ENCODE peak calls at places on chromosome 20, in eight cellular contexts. O, S, H, A, M, E, G and B are unnamed samples.

GRCh38 chr20:14861028-14861699 is 523.8 kb upstream of the FLRT3 start:
- DNase-seq in O (no peak), S (no peak), H (peak; percentile 11), A (no peak), M (no peak), E (no peak), G (no peak), B (no peak)

GRCh38 chr20:10651227-10651990 is 22.4 kb downstream of the JAG1 start:
- DNase-seq in O (no peak), S (peak; percentile 73), H (no peak), A (no peak), M (no peak), E (peak; percentile 59), G (no peak), B (no peak)

GRCh38 chr20:35619196-35620095 is 3.8 kb downstream of the SPAG4 start:
- DNase-seq in O (peak; percentile 80), S (peak; percentile 59), H (peak; percentile 96), A (no peak), M (peak; percentile 91), E (peak; percentile 78), G (peak; percentile 84), B (peak; percentile 42)

GRCh38 chr20:44702776-44703175 is 12.4 kb upstream of the CCN5 start:
- DNase-seq in O (peak; percentile 94), S (peak; percentile 90), H (no peak), A (peak; percentile 76), M (peak; percentile 48), E (peak; percentile 91), G (peak; percentile 69), B (peak; percentile 76)

GRCh38 chr20:51412333-51412761 is 130.2 kb downstream of the NFATC2 start:
- DNase-seq in O (no peak), S (peak; percentile 35), H (no peak), A (peak; percentile 13), M (no peak), E (peak; percentile 52), G (no peak), B (no peak)

GRCh38 chr20:41047975-41048305 is 19.3 kb downstream of the TOP1 start:
- DNase-seq in O (no peak), S (no peak), H (no peak), A (no peak), M (peak; percentile 51), E (no peak), G (no peak), B (no peak)

GRCh38 chr20:41268402-41268801 is 49.1 kb downstream of the ZHX3 start:
- DNase-seq in O (no peak), S (no peak), H (no peak), A (no peak), M (no peak), E (no peak), G (no peak), B (no peak)

GRCh38 chr20:13008761-13009681 is at the start of gene SPTLC3:
- DNase-seq in O (no peak), S (peak; percentile 63), H (peak; percentile 46), A (no peak), M (peak; percentile 2), E (peak; percentile 36), G (peak; percentile 57), B (no peak)

GRCh38 chr20:57803718-57804005 is 93.8 kb upstream of the PMEPA1 start:
- DNase-seq in O (no peak), S (no peak), H (no peak), A (no peak), M (no peak), E (no peak), G (no peak), B (no peak)

GRCh38 chr20:58344741-58345140 is 35.2 kb downstream of the RAB22A start:
- DNase-seq in O (no peak), S (peak; percentile 58), H (no peak), A (no peak), M (no peak), E (peak; percentile 71), G (no peak), B (no peak)

GRCh38 chr20:62517901-62518610 is 42.3 kb upstream of the GATA5 start:
- DNase-seq in O (peak; percentile 81), S (no peak), H (no peak), A (no peak), M (no peak), E (no peak), G (no peak), B (peak; percentile 55)
- H3K4me1 ChIP-seq in O (peaks cover 35% of the 10 kb centered on the region), S (no peaks in the 10 kb centered on the region), H (no peaks in the 10 kb centered on the region), A (no peaks in the 10 kb centered on the region), M (no peaks in the 10 kb centered on the region), E (no peaks in the 10 kb centered on the region), G (no peaks in the 10 kb centered on the region), B (peaks cover 22% of the 10 kb centered on the region)

GRCh38 chr20:5807431-5807830 is 57.2 kb downstream of the SHLD1 start:
- DNase-seq in O (no peak), S (no peak), H (no peak), A (no peak), M (peak; percentile 41), E (no peak), G (no peak), B (no peak)

GRCh38 chr20:5811746-5812145 is 61.5 kb downstream of the SHLD1 start:
- DNase-seq in O (no peak), S (no peak), H (no peak), A (no peak), M (peak; percentile 44), E (no peak), G (no peak), B (no peak)

GRCh38 chr20:5808901-5809300 is 58.7 kb downstream of the SHLD1 start:
- DNase-seq in O (no peak), S (no peak), H (no peak), A (no peak), M (no peak), E (no peak), G (no peak), B (no peak)

GRCh38 chr20:5806457-5807263 is 56.5 kb downstream of the SHLD1 start:
- DNase-seq in O (no peak), S (no peak), H (peak; percentile 21), A (no peak), M (no peak), E (no peak), G (no peak), B (no peak)

DNA sequence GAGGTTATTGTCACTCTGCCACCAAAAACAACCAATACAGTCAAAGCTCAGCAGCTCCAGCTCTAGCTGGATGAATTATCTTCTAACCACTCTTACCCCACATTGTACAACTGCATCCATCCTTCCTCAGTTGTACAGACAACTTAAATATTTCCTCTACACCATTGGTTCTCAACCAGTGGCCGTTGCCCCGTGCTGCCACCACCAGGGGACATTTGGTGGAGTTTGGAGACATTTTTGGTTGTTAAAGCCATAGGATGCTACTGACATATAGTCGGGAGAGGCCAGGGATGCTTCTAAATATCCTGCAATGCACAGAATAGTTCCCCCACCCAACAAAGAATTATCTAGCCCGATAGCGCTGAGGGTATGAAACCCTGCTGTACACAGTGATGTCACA is 59.3 kb downstream of the SHLD1 start:
- DNase-seq in O (no peak), S (no peak), H (no peak), A (no peak), M (no peak), E (no peak), G (no peak), B (no peak)
- TF ChIP-seq CTCF in O (no peak), S (no peak), H (no peak), A (no peak), M (peak; percentile 58), E (no peak), G (no peak), B (no peak)

GRCh38 chr20:55978550-55978949 is 26.8 kb downstream of the CBLN4 start:
- DNase-seq in O (no peak), S (no peak), H (no peak), A (no peak), M (no peak), E (no peak), G (no peak), B (no peak)

GRCh38 chr20:55977723-55978481 is 27.4 kb downstream of the CBLN4 start:
- DNase-seq in O (no peak), S (no peak), H (no peak), A (no peak), M (no peak), E (no peak), G (peak; percentile 86), B (no peak)

DNA sequence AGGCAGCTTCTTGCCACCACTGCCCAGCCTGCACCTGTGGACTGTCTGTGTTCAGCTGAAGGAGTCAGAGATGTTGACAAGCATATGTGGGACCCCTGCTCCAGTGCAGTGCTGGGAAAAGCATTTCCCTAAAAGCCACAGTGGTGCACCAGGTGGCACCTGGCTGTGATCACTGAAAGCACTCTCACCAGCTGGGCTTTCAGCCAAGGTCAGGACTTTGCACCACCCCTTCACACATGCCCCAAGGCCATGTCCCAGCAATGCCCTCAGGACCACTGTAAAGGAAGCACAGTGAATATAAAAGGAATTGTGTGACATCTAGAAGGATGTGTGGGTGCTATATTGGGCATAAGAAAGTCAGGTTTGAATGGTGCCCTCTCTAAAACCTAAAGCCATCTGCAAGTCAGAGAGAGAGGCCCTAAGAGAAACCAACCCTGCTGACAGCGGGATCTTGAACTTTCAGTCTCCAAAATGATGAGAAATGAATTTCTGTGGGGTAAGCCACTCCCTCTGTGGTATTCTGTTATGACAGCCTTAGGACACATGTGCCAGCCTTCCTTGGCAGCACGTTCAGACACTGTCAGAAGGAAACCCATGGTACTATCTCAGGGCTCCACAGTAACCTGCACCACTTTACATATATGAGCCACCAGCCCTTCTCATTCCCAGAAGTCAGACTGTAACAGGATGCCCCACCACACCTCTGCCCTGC is 30.7 kb downstream of the CBLN4 start:
- DNase-seq in O (no peak), S (no peak), H (no peak), A (no peak), M (no peak), E (no peak), G (no peak), B (no peak)
- H3K9me3 ChIP-seq in O (no peaks in the 10 kb centered on the region), S (peaks cover 3% of the 10 kb centered on the region), H (peaks cover 4% of the 10 kb centered on the region), A (no peaks in the 10 kb centered on the region), M (no peaks in the 10 kb centered on the region), E (peaks cover 32% of the 10 kb centered on the region), G (no peaks in the 10 kb centered on the region), B (no peaks in the 10 kb centered on the region)

GRCh38 chr20:46084805-46085792 is 4.7 kb downstream of the NCOA5 start:
- DNase-seq in O (no peak), S (peak; percentile 13), H (no peak), A (no peak), M (no peak), E (peak; percentile 42), G (no peak), B (no peak)
- H3K4me1 ChIP-seq in O (peaks cover 90% of the 10 kb centered on the region), S (peaks cover 8% of the 10 kb centered on the region), H (peaks cover 27% of the 10 kb centered on the region), A (peaks cover 86% of the 10 kb centered on the region), M (peaks cover 30% of the 10 kb centered on the region), E (peaks cover 7% of the 10 kb centered on the region), G (peaks cover 4% of the 10 kb centered on the region), B (peaks cover 87% of the 10 kb centered on the region)

DNA sequence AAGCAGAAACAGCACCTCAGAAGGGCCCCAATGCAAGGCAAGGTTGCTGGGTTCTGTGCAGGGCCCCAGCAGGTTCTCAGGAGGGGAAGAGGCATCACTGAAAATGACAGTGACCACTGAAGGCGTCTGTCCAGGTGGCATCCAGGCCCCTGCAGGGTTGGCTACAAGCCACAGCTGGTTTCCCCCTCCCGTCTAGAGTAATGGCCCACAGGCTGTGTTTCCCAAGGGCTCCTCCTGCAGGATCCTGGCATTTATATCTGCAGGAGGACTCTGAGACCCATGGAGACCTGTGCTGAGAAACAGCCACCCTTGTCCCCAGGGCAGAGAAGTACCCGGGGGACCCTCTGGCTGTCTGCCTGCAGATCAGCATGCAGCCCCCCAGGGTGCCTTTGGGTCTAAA is 205.1 kb downstream of the TAF4 start:
- DNase-seq in O (no peak), S (no peak), H (peak; percentile 25), A (no peak), M (no peak), E (no peak), G (no peak), B (no peak)
- TF ChIP-seq CTCF in O (no peak), S (no peak), H (peak; percentile 14), A (no peak), M (no peak), E (no peak), G (no peak), B (no peak)

GRCh38 chr20:38779247-38780097 is 26.0 kb upstream of the PPP1R16B start:
- DNase-seq in O (no peak), S (no peak), H (peak; percentile 15), A (no peak), M (no peak), E (no peak), G (no peak), B (no peak)
- H3K9me3 ChIP-seq in O (no peaks in the 10 kb centered on the region), S (no peaks in the 10 kb centered on the region), H (peaks cover 1% of the 10 kb centered on the region), A (no peaks in the 10 kb centered on the region), M (peaks cover 2% of the 10 kb centered on the region), E (no peaks in the 10 kb centered on the region), G (no peaks in the 10 kb centered on the region), B (no peaks in the 10 kb centered on the region)